ENCODE peak calls at places on chromosomes 2 and 18, in ten cellular contexts. F, N, T, Q, E, C, K, R, L and D are unnamed samples.

GRCh38 chr2:236166781-236167296 is 1.3 kb downstream of the GBX2 start:
- DNase-seq in T (peak; percentile 45), N (no peak), Q (no peak), L (no peak), F (no peak), K (no peak), R (no peak), C (no peak), E (no peak), D (no peak)

GRCh38 chr2:241188386-241189092 is at the start of gene ANO7:
- DNase-seq in F (no peak), R (no peak), E (no peak), N (no peak), L (no peak), Q (peak; percentile 56), T (no peak), C (no peak), K (no peak), D (no peak)

GRCh38 chr2:222690564-222691200 is 19.2 kb downstream of the MOGAT1 start:
- DNase-seq in T (peak; percentile 84), L (peak; percentile 19), K (peak; percentile 66), N (peak; percentile 86), Q (peak; percentile 87), R (peak; percentile 38), F (peak; percentile 67), C (peak; percentile 92), E (peak; percentile 68), D (no peak)

GRCh38 chr2:14907014-14907612 is 274.6 kb downstream of the LRATD1 start:
- DNase-seq in L (no peak), T (peak; percentile 5), E (no peak), R (no peak), Q (no peak), N (no peak), F (no peak), C (no peak), K (no peak), D (no peak)

GRCh38 chr2:101442042-101442666 is 32.8 kb downstream of the RFX8 start:
- DNase-seq in C (peak; percentile 29), K (no peak), E (no peak), Q (no peak), F (no peak), T (no peak), N (no peak), R (no peak), L (no peak), D (peak; percentile 11)

GRCh38 chr2:42099431-42100173 is 51.8 kb downstream of the PKDCC start:
- DNase-seq in L (no peak), K (no peak), R (no peak), E (no peak), T (no peak), C (no peak), F (no peak), Q (no peak), N (no peak), D (no peak)

GRCh38 chr2:223306371-223306770 is 254.4 kb downstream of the KCNE4 start:
- DNase-seq in Q (peak; percentile 18), E (no peak), L (no peak), C (peak; percentile 48), T (peak; percentile 44), K (no peak), F (no peak), R (no peak), N (no peak), D (no peak)

GRCh38 chr2:85017436-85018048 is 46.6 kb downstream of the KCMF1 start:
- DNase-seq in K (no peak), E (no peak), Q (no peak), C (peak; percentile 62), R (no peak), F (no peak), T (no peak), N (no peak), L (no peak), D (no peak)

GRCh38 chr18:5628512-5629255 is 84.9 kb upstream of the EPB41L3 start:
- DNase-seq in L (no peak), C (peak; percentile 57), E (peak; percentile 31), F (no peak), R (peak; percentile 66), T (peak; percentile 80), K (peak; percentile 1), N (no peak), Q (no peak), D (no peak)

GRCh38 chr18:12768622-12769021 is 65.8 kb downstream of the PSMG2 start:
- DNase-seq in F (no peak), T (no peak), N (no peak), E (no peak), K (no peak), Q (no peak), R (no peak), C (peak; percentile 42), L (peak; percentile 46), D (no peak)

GRCh38 chr2:109257653-109258052 is 128.6 kb downstream of the SH3RF3 start:
- DNase-seq in Q (no peak), N (no peak), T (no peak), E (no peak), F (no peak), K (no peak), C (no peak), R (no peak), L (no peak), D (no peak)

GRCh38 chr2:83162421-83162820 is 1296.7 kb downstream of the SUCLG1 start:
- DNase-seq in K (no peak), L (no peak), C (no peak), Q (no peak), N (no peak), T (no peak), F (no peak), E (no peak), R (no peak), D (no peak)

GRCh38 chr2:239693761-239694415 is 293.1 kb upstream of the HDAC4 start:
- DNase-seq in N (no peak), T (no peak), F (no peak), L (no peak), K (no peak), E (no peak), R (no peak), C (no peak), Q (no peak), D (no peak)